ENCODE peak calls at places on chromosomes 2 and 18, in five cellular contexts. A is activated CD4-positive, alpha-beta T cell treated with anti-CD3 and anti-CD28 coated beads for 48 hours; Y is posterior vena cava; E is tibial artery; S is right cardiac atrium. V is an unnamed sample.

GRCh38 chr18:35050638-35051287 is 9.6 kb downstream of the MAPRE2 start:
- DNase-seq in A (no peak), S (no peak), Y (no peak), E (no peak), V (no peak)

GRCh38 chr2:46184794-46185583 is 112.2 kb upstream of the EPAS1 start:
- DNase-seq in E (no peak), A (no peak), S (no peak), Y (peak), V (no peak)

GRCh38 chr2:26561918-26562810 is 79.0 kb downstream of the CIB4 start:
- DNase-seq in A (peak), S (peak), E (peak), Y (peak), V (peak)

GRCh38 chr18:60732146-60732545 is 359.6 kb upstream of the MC4R start:
- DNase-seq in A (no peak), S (no peak), Y (no peak), E (no peak), V (no peak)

GRCh38 chr18:76486029-76486428 is 9.0 kb downstream of the ZNF516 start:
- DNase-seq in Y (no peak), S (no peak), A (no peak), E (no peak), V (no peak)

GRCh38 chr2:153819501-153819900 is 52.2 kb upstream of the GALNT13 start:
- DNase-seq in Y (no peak), S (no peak), E (no peak), A (no peak), V (no peak)

GRCh38 chr2:40844353-40845277 is 392.7 kb upstream of the SLC8A1 start:
- DNase-seq in E (no peak), A (no peak), Y (no peak), S (no peak), V (no peak)

GRCh38 chr18:36532394-36532793 is 234.9 kb downstream of the FHOD3 start:
- DNase-seq in A (no peak), Y (no peak), E (no peak), S (no peak), V (no peak)

GRCh38 chr2:100741880-100742814 is 77.8 kb upstream of the NPAS2 start:
- DNase-seq in E (no peak), S (peak), A (no peak), Y (no peak), V (no peak)

GRCh38 chr2:161386228-161386627 is 29.9 kb upstream of the TBR1 start:
- DNase-seq in S (no peak), E (no peak), Y (no peak), A (no peak), V (no peak)

GRCh38 chr2:216691210-216691741 is 4.1 kb downstream of the IGFBP5 start:
- DNase-seq in E (peak), A (peak), Y (peak), S (peak), V (peak)

GRCh38 chr18:29849145-29849544 is 1193.4 kb downstream of the DSC3 start:
- DNase-seq in A (no peak), S (no peak), Y (no peak), E (no peak), V (no peak)

GRCh38 chr18:58584219-58585127 is 44.4 kb downstream of the ALPK2 start:
- DNase-seq in S (no peak), E (no peak), A (no peak), Y (no peak), V (no peak)

GRCh38 chr2:172460780-172461201 is 33.4 kb downstream of the ITGA6 start:
- DNase-seq in E (no peak), S (no peak), Y (no peak), A (no peak), V (no peak)

GRCh38 chr18:4544131-4544530 is 89.0 kb upstream of the DLGAP1 start:
- DNase-seq in Y (no peak), A (no peak), S (no peak), E (no peak), V (no peak)

GRCh38 chr18:43682196-43682595 is 404.9 kb upstream of the SYT4 start:
- DNase-seq in E (no peak), S (no peak), A (no peak), Y (no peak), V (no peak)

V was measured in sciatic nerve.